ENCODE peak calls at places on chromosome 13, in seven cellular contexts. Q is NCI-H146; I is activated CD4-positive, alpha-beta T cell treated with anti-CD3 and anti-CD28 coated beads for 24 hours; M is NCI-H187; H is HT-29; P is cardiac muscle cell; F is CD4-positive, CD25-positive, alpha-beta regulatory T cell. U is an unnamed sample.
A peak's percentile ranks its signal among the peaks of the same experiment; 100 is the strongest.

GRCh38 chr13:51945149-51945548 is 66.1 kb downstream of the ATP7B start:
- DNase-seq in P (no peak), M (no peak), H (no peak), F (no peak), Q (no peak), I (no peak), U (no peak)

GRCh38 chr13:110012102-110012739 is 225.8 kb upstream of the IRS2 start:
- DNase-seq in Q (no peak), P (no peak), H (peak; percentile 85), M (no peak), F (no peak), I (no peak), U (peak; percentile 32)

GRCh38 chr13:94761407-94761806 is 49.1 kb upstream of the SOX21 start:
- DNase-seq in M (no peak), H (no peak), I (no peak), Q (no peak), F (no peak), P (no peak), U (no peak)

GRCh38 chr13:110499621-110500281 is 61.8 kb downstream of the RAB20 start:
- DNase-seq in F (no peak), M (peak; percentile 95), I (no peak), Q (peak; percentile 95), P (no peak), H (no peak), U (peak; percentile 45)

GRCh38 chr13:99218545-99218944 is 17.9 kb downstream of the UBAC2 start:
- DNase-seq in F (no peak), I (no peak), Q (peak; percentile 31), P (no peak), M (no peak), H (no peak), U (no peak)

GRCh38 chr13:73473016-73473415 is 414.2 kb downstream of the KLF5 start:
- DNase-seq in M (no peak), F (no peak), I (no peak), H (no peak), Q (no peak), P (no peak), U (no peak)

GRCh38 chr13:66805657-66806056 is 424.5 kb downstream of the PCDH9 start:
- DNase-seq in I (no peak), M (no peak), Q (no peak), F (no peak), H (no peak), P (no peak), U (no peak)

GRCh38 chr13:53873558-53873957 is 844.9 kb downstream of the OLFM4 start:
- DNase-seq in Q (peak; percentile 99), H (no peak), F (no peak), I (no peak), P (no peak), M (peak; percentile 76), U (no peak)

GRCh38 chr13:44576396-44577235 is 486 bp upstream of the TSC22D1 start:
- DNase-seq in Q (peak; percentile 63), I (peak; percentile 2), P (peak; percentile 52), H (no peak), F (no peak), M (no peak), U (peak; percentile 10)

GRCh38 chr13:99053636-99054233 is 75.9 kb upstream of the DOCK9 start:
- DNase-seq in H (no peak), Q (no peak), F (no peak), M (no peak), P (no peak), I (no peak), U (no peak)

GRCh38 chr13:111245781-111246384 is 74.6 kb upstream of the TEX29 start:
- DNase-seq in I (no peak), P (no peak), H (no peak), M (no peak), Q (no peak), F (no peak), U (no peak)

GRCh38 chr13:77697208-77698103 is at the start of gene SLAIN1:
- DNase-seq in M (peak; percentile 89), I (peak; percentile 73), H (no peak), F (peak; percentile 83), P (peak; percentile 92), Q (peak; percentile 93), U (peak; percentile 81)

GRCh38 chr13:75258159-75258782 is 223.7 kb downstream of the TBC1D4 start:
- DNase-seq in H (peak; percentile 93), P (peak; percentile 54), I (no peak), M (no peak), F (peak; percentile 19), Q (peak; percentile 22), U (peak; percentile 70)

GRCh38 chr13:74767031-74767430 is 632.8 kb upstream of the KLF12 start:
- DNase-seq in M (no peak), H (no peak), P (no peak), Q (no peak), I (no peak), F (no peak), U (no peak)

GRCh38 chr13:110647365-110647737 is 32.0 kb downstream of the NAXD start:
- DNase-seq in H (no peak), F (no peak), P (no peak), Q (no peak), I (no peak), M (no peak), U (no peak)

GRCh38 chr13:31733066-31733465 is 6.3 kb upstream of the RXFP2 start:
- DNase-seq in Q (no peak), F (no peak), M (no peak), P (no peak), I (no peak), H (no peak), U (no peak)